ENCODE peak calls at places on chromosomes 5 and 9, in five cellular contexts. M is right atrium auricular region, F is stomach, L is body of pancreas, B is PC-9. C is an unnamed sample. For H3K27me3 and H3K36me3, the result is how much of the 10 kb centered on the place peaks cover.

GRCh38 chr9:88342246-88342645 is 46.0 kb upstream of the SPIN1 start:
- DNase-seq in M (no peak), F (no peak), L (no peak), B (no peak), C (no peak)

GRCh38 chr9:98255064-98255577 is 328 bp downstream of the TBC1D2 start:
- DNase-seq in M (no peak), F (peak), L (no peak), B (no peak), C (no peak)

GRCh38 chr5:95761771-95762680 is 30.9 kb downstream of the RHOBTB3 start:
- DNase-seq in M (no peak), F (no peak), L (no peak), B (no peak), C (no peak)

GRCh38 chr9:120689860-120690259 is 24.4 kb downstream of the MEGF9 start:
- DNase-seq in M (no peak), F (no peak), L (no peak), B (no peak), C (no peak)

GRCh38 chr9:127049581-127049980 is 72.9 kb downstream of the ANGPTL2 start:
- DNase-seq in M (peak), F (no peak), L (no peak), B (no peak), C (no peak)

GRCh38 chr9:121672213-121672612 is 20.8 kb downstream of the DAB2IP start:
- DNase-seq in M (no peak), F (no peak), L (no peak), B (no peak), C (no peak)

GRCh38 chr5:39629946-39630345 is 205.2 kb upstream of the DAB2 start:
- DNase-seq in M (no peak), F (no peak), L (no peak), B (no peak), C (no peak)

GRCh38 chr5:122774861-122775712 is at the start of gene SNX2:
- DNase-seq in M (peak), F (peak), L (peak), B (peak), C (peak)

GRCh38 chr5:67209141-67209771 is 12.7 kb upstream of the CD180 start:
- DNase-seq in M (peak), F (peak), L (peak), B (peak), C (peak)

GRCh38 chr5:66554211-66554610 is 42.0 kb upstream of the MAST4 start:
- DNase-seq in M (no peak), F (no peak), L (no peak), B (peak), C (no peak)

GRCh38 chr9:128727626-128728248 is 3.8 kb upstream of the ZDHHC12 start:
- DNase-seq in M (no peak), F (no peak), L (no peak), B (no peak), C (no peak)

GRCh38 chr9:135090547-135090946 is 3.1 kb downstream of the OLFM1 start:
- DNase-seq in M (no peak), F (no peak), L (no peak), B (no peak), C (no peak)

DNA sequence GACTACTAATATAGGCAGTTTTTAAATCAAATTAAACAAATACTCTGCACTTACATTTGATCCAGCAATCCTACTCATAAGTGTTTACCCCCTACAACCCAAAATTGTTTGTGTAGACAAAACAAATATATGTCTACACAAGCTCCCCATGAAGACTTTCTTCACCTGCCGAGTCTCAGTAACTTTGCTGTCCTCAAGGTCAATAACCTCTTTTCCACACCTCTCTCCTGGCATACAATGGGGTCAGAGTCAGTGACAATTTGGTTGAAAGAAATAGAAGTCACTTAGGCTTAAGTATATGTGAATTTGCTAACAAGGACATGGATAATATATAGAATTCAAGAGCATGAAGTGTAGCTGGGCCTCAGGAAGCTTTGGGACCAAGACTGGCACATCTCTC is 29.1 kb downstream of the APBA1 start:
- DNase-seq in M (no peak), F (no peak), L (no peak), B (no peak), C (no peak)
- H3K4me3 ChIP-seq in M (no peak), F (no peak), L (no peak), B (no peak), C (no peak)

DNA sequence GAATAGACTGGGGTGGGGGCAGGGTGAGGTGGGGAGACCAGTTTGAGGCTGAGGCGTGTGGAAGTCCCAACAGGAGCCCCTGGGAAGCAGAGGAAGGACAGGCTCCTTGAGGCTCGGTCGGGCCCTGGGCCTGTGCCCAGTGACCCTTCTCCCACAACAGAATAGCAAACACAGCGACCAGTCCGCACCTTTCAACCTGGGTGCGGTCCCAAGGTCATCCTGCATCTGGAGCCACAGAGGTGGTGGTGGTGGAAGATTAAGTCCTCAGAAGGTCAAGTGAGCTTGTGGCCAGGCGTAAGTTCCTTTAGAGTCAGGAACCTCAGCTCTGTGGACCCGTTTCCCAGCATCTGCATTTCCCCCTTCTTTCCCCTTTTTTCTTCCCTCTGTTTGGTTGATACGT is 26.0 kb upstream of the ARAP3 start:
- DNase-seq in M (no peak), F (no peak), L (no peak), B (no peak), C (no peak)
- H3K27me3 ChIP-seq in M (under half), F (under half), L (under half), B (under half), C (under half)

DNA sequence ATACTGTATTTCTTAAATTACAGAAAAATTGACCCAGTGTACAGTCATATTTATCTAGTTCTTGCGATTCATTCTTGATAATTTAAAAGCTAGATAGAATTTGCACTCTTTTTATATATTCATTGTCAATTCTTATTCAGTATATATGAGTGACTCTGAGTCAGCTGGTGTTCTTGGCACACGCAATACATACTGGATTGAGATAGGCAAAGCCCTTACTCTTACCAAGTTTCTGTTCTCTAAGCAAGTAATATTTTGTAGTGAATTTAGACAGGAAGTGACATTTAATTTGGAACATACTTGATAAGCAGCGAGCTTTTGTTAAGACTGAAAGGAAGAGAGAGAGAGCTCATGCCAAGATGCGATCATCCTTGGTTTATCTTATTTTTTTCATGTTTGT is 57.7 kb downstream of the GPBP1 start:
- DNase-seq in M (no peak), F (no peak), L (no peak), B (no peak), C (no peak)
- H3K36me3 ChIP-seq in M (under half), F (half or more), L (under half), B (under half), C (under half)

GRCh38 chr5:171450423-171451246 is 31.2 kb downstream of the FGF18 start:
- DNase-seq in M (peak), F (peak), L (peak), B (no peak), C (peak)
- H3K4me3 ChIP-seq in M (peak), F (peak), L (no peak), B (no peak), C (peak)

GRCh38 chr5:140178482-140179116 is 3.6 kb downstream of the CYSTM1 start:
- DNase-seq in M (no peak), F (no peak), L (no peak), B (no peak), C (no peak)
- H3K27me3 ChIP-seq in M (under half), F (under half), L (under half), B (under half), C (under half)

C was measured in H7.